ENCODE peak calls at places on chromosome 7, in six cellular contexts. F, S, X, C, Q and T are unnamed samples.

GRCh38 chr7:121369462-121369861 is 26.6 kb downstream of the FAM3C start:
- DNase-seq in X (no peak), Q (no peak), F (no peak), S (peak; percentile 51), C (peak; percentile 71), T (no peak)

GRCh38 chr7:135382162-135382561 is 127.7 kb downstream of the CNOT4 start:
- DNase-seq in S (no peak), X (no peak), Q (no peak), F (no peak), C (no peak), T (no peak)

GRCh38 chr7:105229641-105230040 is 159.1 kb downstream of the SRPK2 start:
- DNase-seq in Q (no peak), S (peak; percentile 23), X (no peak), F (no peak), C (no peak), T (no peak)

GRCh38 chr7:1536768-1537630 is 6.5 kb downstream of the MAFK start:
- DNase-seq in X (no peak), C (peak; percentile 99), Q (peak; percentile 99), S (peak; percentile 99), F (peak; percentile 96), T (peak; percentile 87)

GRCh38 chr7:121547341-121548092 is 151.4 kb upstream of the FAM3C start:
- DNase-seq in Q (no peak), C (peak; percentile 84), S (peak; percentile 78), X (no peak), F (no peak), T (no peak)

GRCh38 chr7:51374936-51375335 is 58.3 kb upstream of the COBL start:
- DNase-seq in F (no peak), C (no peak), Q (no peak), X (no peak), S (no peak), T (no peak)

GRCh38 chr7:114405427-114405826 is 9.2 kb upstream of the FOXP2 start:
- DNase-seq in F (no peak), X (no peak), Q (no peak), C (peak; percentile 30), S (no peak), T (no peak)

GRCh38 chr7:136868496-136869005 is at the start of gene CHRM2:
- DNase-seq in Q (no peak), S (peak; percentile 90), X (no peak), C (peak; percentile 22), F (no peak), T (no peak)

GRCh38 chr7:45653209-45653907 is 79.2 kb downstream of the ADCY1 start:
- DNase-seq in C (no peak), Q (peak; percentile 44), F (no peak), S (no peak), X (no peak), T (no peak)

GRCh38 chr7:32161708-32162107 is 91.5 kb upstream of the PDE1C start:
- DNase-seq in Q (no peak), F (no peak), X (no peak), C (peak; percentile 90), S (peak; percentile 73), T (no peak)

GRCh38 chr7:9125246-9125645 is 691.8 kb downstream of the NXPH1 start:
- DNase-seq in X (no peak), F (no peak), Q (no peak), S (no peak), C (no peak), T (no peak)

GRCh38 chr7:9127901-9128300 is 694.5 kb downstream of the NXPH1 start:
- DNase-seq in F (no peak), C (no peak), X (no peak), Q (no peak), S (no peak), T (no peak)

GRCh38 chr7:9124320-9124719 is 690.9 kb downstream of the NXPH1 start:
- DNase-seq in C (no peak), S (no peak), Q (no peak), F (no peak), X (no peak), T (no peak)
- H3K4me3 ChIP-seq in C (no peak overlapping the region), S (no peak overlapping the region), Q (no peak overlapping the region), F (no peak overlapping the region), X (no peak overlapping the region), T (no peak overlapping the region)

GRCh38 chr7:96996937-96997511 is 8.3 kb upstream of the DLX6 start:
- DNase-seq in X (no peak), C (no peak), Q (no peak), S (no peak), F (no peak), T (no peak)

GRCh38 chr7:96996111-96996936 is 9.0 kb upstream of the DLX6 start:
- DNase-seq in X (no peak), Q (no peak), S (no peak), C (no peak), F (no peak), T (no peak)

GRCh38 chr7:96997512-96998032 is 7.8 kb upstream of the DLX6 start:
- DNase-seq in C (no peak), Q (no peak), X (no peak), F (no peak), S (no peak), T (no peak)

GRCh38 chr7:96993980-96994379 is 11.4 kb upstream of the DLX6 start:
- DNase-seq in X (no peak), S (no peak), F (no peak), Q (no peak), C (no peak), T (no peak)

DNA sequence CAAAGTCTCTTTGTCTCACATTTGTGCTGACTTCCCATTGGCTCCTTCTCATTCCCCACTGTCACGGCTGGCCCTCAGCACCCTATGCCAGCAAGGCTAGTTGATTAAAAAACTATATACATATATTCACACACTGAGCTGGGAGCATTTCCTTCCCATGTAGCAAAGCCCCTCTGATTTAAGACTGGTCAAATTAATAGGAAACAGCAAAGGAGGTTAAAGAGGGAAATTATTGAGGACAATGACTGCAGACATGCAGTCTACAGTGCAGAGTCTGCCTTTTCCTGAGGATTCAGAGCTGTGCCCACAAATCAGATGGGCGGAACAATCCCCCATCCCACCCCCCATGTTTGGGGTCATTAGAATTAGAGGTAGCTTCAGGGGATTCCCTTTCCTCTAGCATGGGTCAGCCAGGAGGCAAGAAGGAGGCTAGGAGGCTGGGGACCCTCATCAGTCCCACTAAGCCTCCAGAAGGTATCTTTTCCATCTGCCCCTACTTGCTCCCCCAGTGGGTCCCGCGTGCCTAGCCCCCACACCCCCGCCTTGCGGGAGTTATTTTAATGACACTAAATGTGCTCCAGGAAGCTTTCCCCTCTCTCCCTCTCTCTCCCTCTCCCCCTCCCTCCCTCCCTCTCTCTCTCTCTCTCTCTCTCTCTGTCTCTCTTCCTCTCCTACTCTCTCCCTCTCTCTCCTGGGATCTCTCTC is 9.8 kb upstream of the DLX6 start:
- DNase-seq in X (no peak), S (no peak), C (no peak), F (no peak), Q (no peak), T (no peak)
- H3K27me3 ChIP-seq in X (peaks cover 50% of the 10 kb centered on the region), S (peaks cover 64% of the 10 kb centered on the region), C (peaks cover 100% of the 10 kb centered on the region), F (peaks cover 98% of the 10 kb centered on the region), Q (no peaks in the 10 kb centered on the region), T (peaks cover 39% of the 10 kb centered on the region)

GRCh38 chr7:74253331-74253730 is 868 bp downstream of the RFC2 start:
- DNase-seq in X (no peak), S (no peak), Q (no peak), F (no peak), C (no peak), T (no peak)

GRCh38 chr7:74256446-74257408 is 2.5 kb upstream of the RFC2 start:
- DNase-seq in Q (peak; percentile 71), F (no peak), C (peak; percentile 95), X (no peak), S (peak; percentile 59), T (no peak)

GRCh38 chr7:74252893-74253292 is 1.3 kb downstream of the RFC2 start:
- DNase-seq in F (peak; percentile 37), S (no peak), X (no peak), C (no peak), Q (no peak), T (no peak)

GRCh38 chr7:74253975-74254857 is at the start of gene RFC2:
- DNase-seq in X (peak; percentile 96), Q (peak; percentile 98), C (peak; percentile 98), S (peak; percentile 94), F (peak; percentile 95), T (peak; percentile 98)

DNA sequence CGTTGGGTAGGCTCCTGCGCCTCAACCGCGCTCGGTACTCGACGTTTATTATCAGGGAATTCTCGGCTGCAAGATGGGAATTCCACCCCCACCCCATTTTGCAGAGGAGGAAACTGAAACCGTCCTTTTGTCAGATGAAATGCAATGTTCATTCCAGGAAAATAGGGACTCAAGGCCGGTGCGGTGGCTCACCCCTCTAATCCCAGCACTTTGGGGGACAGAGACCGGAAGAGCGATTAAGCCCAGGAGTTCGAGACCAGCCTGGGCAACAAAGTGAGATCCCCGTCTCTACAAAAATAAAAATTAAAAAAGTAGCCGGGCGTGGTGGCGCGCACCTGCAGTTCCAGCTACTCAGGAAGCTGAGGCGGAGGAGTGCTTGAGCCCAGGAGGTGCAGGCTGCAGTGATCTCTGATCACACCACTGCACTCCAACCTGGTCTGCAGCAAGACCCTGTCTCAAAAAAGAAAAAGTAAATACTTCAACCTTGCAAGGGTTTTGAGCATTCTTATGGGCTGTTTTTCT is 720 bp upstream of the RFC2 start:
- DNase-seq in Q (no peak), C (no peak), S (no peak), X (no peak), F (no peak), T (no peak)
- TF ChIP-seq CTCF in Q (no peak), C (no peak), S (no peak), X (no peak), F (no peak), T (no peak)

DNA sequence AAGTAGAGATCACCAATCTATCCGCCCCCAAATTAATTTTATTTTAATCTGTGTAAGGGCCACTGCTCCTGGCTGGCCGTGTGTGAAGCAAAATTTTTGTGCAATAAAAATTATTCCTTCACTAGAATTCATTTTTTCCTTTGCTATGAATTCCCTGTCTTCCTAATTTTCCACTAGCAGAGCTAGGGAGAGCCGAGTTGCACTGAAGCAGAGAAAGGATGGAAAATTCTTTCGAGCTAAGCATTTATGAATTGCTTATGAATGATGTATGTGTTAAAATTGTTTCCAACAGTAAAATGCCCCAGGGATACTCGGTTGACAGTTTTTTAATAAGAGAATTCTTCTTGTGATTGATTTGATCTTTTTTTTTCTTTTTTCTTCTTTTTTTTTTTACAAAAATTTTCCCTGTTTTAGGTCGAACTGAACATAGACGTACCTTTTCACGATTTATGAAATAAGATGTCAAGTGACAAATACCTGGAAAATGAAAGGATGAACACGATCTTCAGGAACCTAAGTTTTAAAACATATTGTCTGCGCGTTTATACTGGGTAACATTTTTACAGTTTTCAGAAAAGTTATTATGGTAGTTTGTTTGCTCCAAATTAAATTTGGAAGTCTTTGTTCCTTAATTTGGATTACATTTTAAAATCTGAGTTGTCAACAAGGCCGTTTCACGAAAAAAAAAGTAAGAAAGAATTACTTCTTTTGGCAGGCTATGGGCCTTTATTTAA is 288.8 kb upstream of the NFE2L3 start:
- DNase-seq in Q (no peak), X (no peak), C (no peak), S (no peak), F (no peak), T (no peak)
- H3K4me3 ChIP-seq in Q (no peak overlapping the region), X (no peak overlapping the region), C (no peak overlapping the region), S (no peak overlapping the region), F (peak overlapping the region; percentile 37), T (peak overlapping the region; percentile 5)